ENCODE peak calls at places on chromosomes 7 and 10, in six cellular contexts. One of them, this sample, is unnamed.

GRCh38 chr7:21753071-21753470 is 192.6 kb downstream of the CDCA7L start:
- DNase-seq in fibroblast of lung: no peak
- DNase-seq in MM.1S: no peak
- DNase-seq in IMR-90: no peak
- DNase-seq in trophoblast cell: no peak
- DNase-seq in HCT116: no peak
- DNase-seq in this sample: no peak

GRCh38 chr7:49768835-49769234 is 4.6 kb upstream of the VWC2 start:
- DNase-seq in fibroblast of lung: no peak
- DNase-seq in MM.1S: no peak
- DNase-seq in IMR-90: no peak
- DNase-seq in trophoblast cell: no peak
- DNase-seq in HCT116: no peak
- DNase-seq in this sample: no peak

GRCh38 chr10:90458054-90458453 is 399.8 kb downstream of the HTR7 start:
- DNase-seq in fibroblast of lung: no peak
- DNase-seq in MM.1S: no peak
- DNase-seq in IMR-90: no peak
- DNase-seq in trophoblast cell: no peak
- DNase-seq in HCT116: no peak
- DNase-seq in this sample: no peak

GRCh38 chr10:32150532-32151101 is 94.4 kb upstream of the KIF5B start:
- DNase-seq in fibroblast of lung: no peak
- DNase-seq in MM.1S: no peak
- DNase-seq in IMR-90: no peak
- DNase-seq in trophoblast cell: peak
- DNase-seq in HCT116: no peak
- DNase-seq in this sample: no peak

GRCh38 chr7:28002638-28003037 is 178.0 kb downstream of the JAZF1 start:
- DNase-seq in fibroblast of lung: no peak
- DNase-seq in MM.1S: no peak
- DNase-seq in IMR-90: peak
- DNase-seq in trophoblast cell: peak
- DNase-seq in HCT116: no peak
- DNase-seq in this sample: no peak

GRCh38 chr7:100604078-100604975 is 2.2 kb downstream of the PCOLCE start:
- DNase-seq in fibroblast of lung: peak
- DNase-seq in MM.1S: peak
- DNase-seq in IMR-90: peak
- DNase-seq in trophoblast cell: peak
- DNase-seq in HCT116: no peak
- DNase-seq in this sample: peak

GRCh38 chr10:78937388-78937787 is 131.4 kb upstream of the ZMIZ1 start:
- DNase-seq in fibroblast of lung: no peak
- DNase-seq in MM.1S: no peak
- DNase-seq in IMR-90: no peak
- DNase-seq in trophoblast cell: no peak
- DNase-seq in HCT116: no peak
- DNase-seq in this sample: no peak

GRCh38 chr10:121978511-121978910 is 3.5 kb upstream of the NSMCE4A start:
- DNase-seq in fibroblast of lung: no peak
- DNase-seq in MM.1S: no peak
- DNase-seq in IMR-90: no peak
- DNase-seq in trophoblast cell: no peak
- DNase-seq in HCT116: no peak
- DNase-seq in this sample: no peak

GRCh38 chr7:50371551-50372021 is 67.1 kb downstream of the IKZF1 start:
- DNase-seq in fibroblast of lung: no peak
- DNase-seq in MM.1S: no peak
- DNase-seq in IMR-90: no peak
- DNase-seq in trophoblast cell: no peak
- DNase-seq in HCT116: no peak
- DNase-seq in this sample: no peak

GRCh38 chr10:106872176-106872575 is 292.3 kb downstream of the SORCS1 start:
- DNase-seq in fibroblast of lung: no peak
- DNase-seq in MM.1S: peak
- DNase-seq in IMR-90: no peak
- DNase-seq in trophoblast cell: no peak
- DNase-seq in HCT116: no peak
- DNase-seq in this sample: no peak

GRCh38 chr7:151882734-151883133 is 5.8 kb upstream of the PRKAG2 start:
- DNase-seq in fibroblast of lung: no peak
- DNase-seq in MM.1S: no peak
- DNase-seq in IMR-90: no peak
- DNase-seq in trophoblast cell: no peak
- DNase-seq in HCT116: no peak
- DNase-seq in this sample: no peak

GRCh38 chr10:63798599-63799498 is 277.6 kb downstream of the REEP3 start:
- DNase-seq in fibroblast of lung: peak
- DNase-seq in MM.1S: no peak
- DNase-seq in IMR-90: peak
- DNase-seq in trophoblast cell: no peak
- DNase-seq in HCT116: no peak
- DNase-seq in this sample: no peak

GRCh38 chr10:45553613-45554012 is 119.0 kb downstream of the ZFAND4 start:
- DNase-seq in fibroblast of lung: no peak
- DNase-seq in MM.1S: no peak
- DNase-seq in IMR-90: no peak
- DNase-seq in trophoblast cell: no peak
- DNase-seq in HCT116: no peak
- DNase-seq in this sample: no peak

GRCh38 chr10:100520811-100521210 is 1.1 kb upstream of the SEC31B start:
- DNase-seq in fibroblast of lung: no peak
- DNase-seq in MM.1S: no peak
- DNase-seq in IMR-90: peak
- DNase-seq in trophoblast cell: no peak
- DNase-seq in HCT116: no peak
- DNase-seq in this sample: no peak

GRCh38 chr10:110488124-110488681 is 9.5 kb upstream of the DUSP5 start:
- DNase-seq in fibroblast of lung: no peak
- DNase-seq in MM.1S: no peak
- DNase-seq in IMR-90: peak
- DNase-seq in trophoblast cell: no peak
- DNase-seq in HCT116: no peak
- DNase-seq in this sample: no peak

GRCh38 chr10:61978965-61979364 is 77.5 kb downstream of the ARID5B start:
- DNase-seq in fibroblast of lung: no peak
- DNase-seq in MM.1S: no peak
- DNase-seq in IMR-90: no peak
- DNase-seq in trophoblast cell: no peak
- DNase-seq in HCT116: no peak
- DNase-seq in this sample: no peak

GRCh38 chr10:938954-939678 is 7.6 kb upstream of the LARP4B start:
- DNase-seq in fibroblast of lung: no peak
- DNase-seq in MM.1S: no peak
- DNase-seq in IMR-90: no peak
- DNase-seq in trophoblast cell: no peak
- DNase-seq in HCT116: no peak
- DNase-seq in this sample: no peak

GRCh38 chr10:930415-931325 is 835 bp downstream of the LARP4B start:
- DNase-seq in fibroblast of lung: peak
- DNase-seq in MM.1S: peak
- DNase-seq in IMR-90: peak
- DNase-seq in trophoblast cell: peak
- DNase-seq in HCT116: no peak
- DNase-seq in this sample: peak

GRCh38 chr10:932589-932988 is 1.1 kb upstream of the LARP4B start:
- DNase-seq in fibroblast of lung: no peak
- DNase-seq in MM.1S: no peak
- DNase-seq in IMR-90: no peak
- DNase-seq in trophoblast cell: no peak
- DNase-seq in HCT116: no peak
- DNase-seq in this sample: no peak

GRCh38 chr10:931326-932318 is at the start of gene LARP4B:
- DNase-seq in fibroblast of lung: peak
- DNase-seq in MM.1S: peak
- DNase-seq in IMR-90: peak
- DNase-seq in trophoblast cell: peak
- DNase-seq in HCT116: peak
- DNase-seq in this sample: peak

DNA sequence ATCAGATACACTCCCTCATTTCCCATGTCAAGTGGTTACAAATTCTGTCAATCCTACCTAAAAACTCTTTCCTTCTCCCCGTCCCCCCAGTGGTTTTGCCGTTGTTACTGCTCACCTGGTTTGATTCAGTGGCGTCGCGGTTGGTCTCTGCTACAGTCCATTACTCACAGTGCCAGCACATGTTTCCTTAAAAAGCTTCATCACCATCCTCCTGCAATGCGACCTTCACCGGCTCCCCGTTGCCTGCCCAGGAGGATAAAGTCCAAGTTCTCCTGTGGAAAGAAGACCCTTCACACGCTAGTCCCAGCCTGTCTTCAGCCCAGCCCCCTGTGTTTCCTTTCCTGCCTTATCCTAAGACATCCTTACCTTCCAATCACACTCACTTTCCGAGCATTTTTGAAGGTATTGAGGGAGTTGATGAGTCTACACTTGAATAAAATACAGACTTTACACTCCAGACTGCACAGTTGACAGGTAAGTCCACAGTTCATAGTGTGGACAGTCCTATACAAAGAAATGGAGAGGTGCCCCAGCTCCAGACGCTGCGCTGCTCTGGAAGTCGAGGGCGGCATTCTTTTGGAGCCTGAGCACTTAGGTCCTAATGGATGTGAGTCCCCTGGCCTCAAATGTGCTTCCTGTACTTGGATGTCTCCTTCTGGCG is 3.4 kb upstream of the LARP4B start:
- DNase-seq in fibroblast of lung: no peak
- DNase-seq in MM.1S: no peak
- DNase-seq in IMR-90: no peak
- DNase-seq in trophoblast cell: no peak
- DNase-seq in HCT116: no peak
- DNase-seq in this sample: no peak
- H3K9ac ChIP-seq in fibroblast of lung: no peak
- H3K9ac ChIP-seq in MM.1S: no peak
- H3K9ac ChIP-seq in IMR-90: no peak
- H3K9ac ChIP-seq in trophoblast cell: no peak
- H3K9ac ChIP-seq in HCT116: no peak
- H3K9ac ChIP-seq in this sample: peak

GRCh38 chr10:73075829-73076228 is 20.8 kb downstream of the P4HA1 start:
- DNase-seq in fibroblast of lung: no peak
- DNase-seq in MM.1S: no peak
- DNase-seq in IMR-90: no peak
- DNase-seq in trophoblast cell: no peak
- DNase-seq in HCT116: no peak
- DNase-seq in this sample: no peak
- H3K9ac ChIP-seq in fibroblast of lung: no peak
- H3K9ac ChIP-seq in MM.1S: no peak
- H3K9ac ChIP-seq in IMR-90: no peak
- H3K9ac ChIP-seq in trophoblast cell: no peak
- H3K9ac ChIP-seq in HCT116: no peak
- H3K9ac ChIP-seq in this sample: no peak

DNA sequence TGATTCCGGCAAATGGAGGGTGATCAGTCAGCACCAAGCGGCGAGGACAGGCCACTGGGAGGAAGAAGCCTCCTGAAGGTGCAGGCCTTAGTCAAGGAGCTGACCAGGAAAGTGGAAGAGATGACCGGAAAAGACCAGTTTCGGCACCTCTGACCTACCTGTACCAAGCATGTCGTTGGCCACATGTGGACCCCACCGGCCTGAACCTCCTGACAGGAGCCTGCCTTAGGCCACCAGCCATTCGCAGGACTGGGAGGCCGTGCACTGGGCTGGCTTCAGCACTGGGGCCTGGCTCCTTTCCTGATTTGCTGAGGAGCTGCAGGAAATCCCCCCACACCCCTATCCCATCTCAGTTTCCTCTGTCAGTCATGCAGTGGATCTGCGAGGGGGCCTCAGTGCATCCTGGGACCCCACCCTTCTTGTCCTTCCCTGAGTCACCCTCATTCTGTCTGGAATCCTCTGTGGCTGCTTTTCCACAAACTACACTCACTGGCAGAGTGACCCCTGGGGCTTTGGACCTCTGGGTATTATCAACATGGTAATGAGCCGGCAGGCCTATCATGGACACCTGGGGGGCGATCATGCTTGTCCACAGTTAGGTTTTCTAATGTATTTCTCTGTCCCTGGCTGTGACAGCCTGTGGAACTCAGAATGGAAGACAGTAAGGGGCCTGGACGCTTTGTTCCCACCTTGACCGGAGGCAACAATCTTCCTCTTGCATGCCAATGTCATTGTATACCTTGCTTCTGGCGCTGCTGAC is 33.0 kb downstream of the RAMP3 start:
- DNase-seq in fibroblast of lung: no peak
- DNase-seq in MM.1S: no peak
- DNase-seq in IMR-90: no peak
- DNase-seq in trophoblast cell: no peak
- DNase-seq in HCT116: no peak
- DNase-seq in this sample: no peak
- H3K9ac ChIP-seq in fibroblast of lung: no peak
- H3K9ac ChIP-seq in MM.1S: no peak
- H3K9ac ChIP-seq in IMR-90: no peak
- H3K9ac ChIP-seq in trophoblast cell: no peak
- H3K9ac ChIP-seq in HCT116: no peak
- H3K9ac ChIP-seq in this sample: no peak

DNA sequence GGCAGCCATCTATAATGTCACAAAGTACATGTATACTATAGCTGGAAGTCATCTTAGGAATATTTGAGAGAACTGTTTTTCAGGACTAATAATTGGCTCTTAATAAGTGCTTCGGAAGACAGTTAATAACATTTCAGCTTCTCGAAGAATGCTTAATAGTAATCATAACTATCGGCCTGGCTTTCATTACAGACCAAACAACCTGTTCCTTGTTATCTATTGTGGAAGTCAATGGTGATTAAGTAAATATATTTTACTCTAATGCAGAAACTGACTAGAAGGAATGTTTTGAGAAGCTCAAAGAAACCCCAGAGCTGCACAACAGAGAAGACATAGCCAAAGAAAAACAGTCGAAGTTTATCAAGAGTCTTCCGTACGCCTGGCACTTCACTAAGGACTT is 106.8 kb upstream of the FAM133B start:
- DNase-seq in fibroblast of lung: no peak
- DNase-seq in MM.1S: no peak
- DNase-seq in IMR-90: no peak
- DNase-seq in trophoblast cell: no peak
- DNase-seq in HCT116: no peak
- DNase-seq in this sample: no peak
- H3K9ac ChIP-seq in fibroblast of lung: no peak
- H3K9ac ChIP-seq in MM.1S: no peak
- H3K9ac ChIP-seq in IMR-90: peak
- H3K9ac ChIP-seq in trophoblast cell: no peak
- H3K9ac ChIP-seq in HCT116: no peak
- H3K9ac ChIP-seq in this sample: no peak

This sample was measured in neural progenitor cell.